ENCODE peak calls at places on chromosomes 4 and X, in ten cellular contexts. O, J, R, V, C, N, H, S, L and U are unnamed samples.
A peak's percentile ranks its signal among the peaks of the same experiment; 100 is the strongest.

GRCh38 chr4:138341739-138342415 is 99.7 kb upstream of the SLC7A11 start:
- DNase-seq in C (no peak), S (no peak), J (no peak), L (no peak), O (no peak), N (no peak), H (peak; percentile 24), R (no peak), V (no peak), U (no peak)

GRCh38 chr4:105634402-105634801 is 74.1 kb downstream of the INTS12 start:
- DNase-seq in R (no peak), H (no peak), C (no peak), J (no peak), N (no peak), L (no peak), S (no peak), O (no peak), V (no peak), U (no peak)

GRCh38 chr4:9971711-9972110 is 49.6 kb downstream of the SLC2A9 start:
- DNase-seq in S (no peak), R (no peak), H (no peak), O (no peak), L (no peak), V (no peak), C (no peak), N (no peak), J (no peak), U (no peak)

GRCh38 chr4:98519268-98519993 is 139.0 kb downstream of the TSPAN5 start:
- DNase-seq in V (no peak), H (no peak), L (no peak), C (no peak), O (no peak), N (no peak), S (no peak), R (no peak), J (no peak), U (no peak)

GRCh38 chr4:168540086-168540864 is 43.4 kb downstream of the PALLD start:
- DNase-seq in S (no peak), J (no peak), R (no peak), N (no peak), C (no peak), O (no peak), H (no peak), L (no peak), V (no peak), U (no peak)

GRCh38 chr4:89836031-89836777 is 757 bp downstream of the SNCA start:
- DNase-seq in C (no peak), L (no peak), O (peak; percentile 5), V (peak; percentile 24), R (peak; percentile 15), J (no peak), N (no peak), S (no peak), H (peak; percentile 8), U (peak; percentile 10)

GRCh38 chr4:174633399-174633798 is 111.1 kb upstream of the HPGD start:
- DNase-seq in O (no peak), J (no peak), V (no peak), C (no peak), H (no peak), N (no peak), S (no peak), L (no peak), R (no peak), U (no peak)

GRCh38 chr4:147326581-147326980 is 154.3 kb upstream of the EDNRA start:
- DNase-seq in V (no peak), C (no peak), N (no peak), R (no peak), O (no peak), H (no peak), S (no peak), J (no peak), L (no peak), U (no peak)

GRCh38 chr4:3205995-3206394 is 43.0 kb upstream of the MSANTD1 start:
- DNase-seq in V (no peak), L (no peak), N (no peak), C (no peak), H (no peak), O (no peak), J (no peak), S (peak; percentile 54), R (no peak), U (no peak)

GRCh38 chr4:139275281-139275735 is 4.7 kb downstream of the MGARP start:
- DNase-seq in O (no peak), C (no peak), S (no peak), L (no peak), N (no peak), R (no peak), J (no peak), H (no peak), V (no peak), U (no peak)

GRCh38 chrX:31499120-31499519 is 427.3 kb upstream of the FTHL17 start:
- DNase-seq in C (no peak), H (no peak), L (no peak), N (no peak), J (no peak), O (no peak), S (no peak), R (no peak), V (no peak), U (no peak)

GRCh38 chr4:79857811-79858210 is 215.2 kb downstream of the ANTXR2 start:
- DNase-seq in L (no peak), V (no peak), H (no peak), S (no peak), O (no peak), J (no peak), N (no peak), R (no peak), C (no peak), U (no peak)

GRCh38 chrX:68112321-68112720 is 321.0 kb downstream of the OPHN1 start:
- DNase-seq in O (no peak), V (no peak), N (no peak), R (no peak), J (no peak), L (no peak), C (no peak), H (no peak), S (no peak), U (no peak)

GRCh38 chr4:75004755-75005668 is 72.1 kb downstream of the PARM1 start:
- DNase-seq in H (no peak), N (no peak), R (no peak), V (no peak), O (no peak), S (peak; percentile 82), J (no peak), L (peak; percentile 16), C (peak; percentile 34), U (no peak)

GRCh38 chrX:39907964-39908616 is 189.7 kb downstream of the BCOR start:
- DNase-seq in J (peak; percentile 32), R (peak; percentile 47), S (peak; percentile 91), L (peak; percentile 44), N (no peak), O (peak; percentile 88), C (peak; percentile 52), V (no peak), H (no peak), U (no peak)

GRCh38 chrX:80431502-80431832 is 11.2 kb downstream of the TENT5D start:
- DNase-seq in L (no peak), R (no peak), O (no peak), S (no peak), N (no peak), J (no peak), C (no peak), H (no peak), V (no peak), U (no peak)
- TF ChIP-seq CTCF in L (no peak), R (no peak), O (no peak), S (no peak), N (no peak), J (no peak), C (no peak), H (no peak), V (no peak), U (no peak)

GRCh38 chrX:19592952-19593351 is 77.6 kb upstream of the MAP3K15 start:
- DNase-seq in O (no peak), L (no peak), H (no peak), C (no peak), J (no peak), S (no peak), V (no peak), R (no peak), N (no peak), U (no peak)

GRCh38 chrX:19595036-19595435 is 79.7 kb upstream of the MAP3K15 start:
- DNase-seq in J (no peak), N (no peak), O (no peak), C (no peak), S (no peak), R (no peak), H (no peak), V (no peak), L (peak; percentile 34), U (no peak)

GRCh38 chrX:19599253-19599652 is 83.9 kb upstream of the MAP3K15 start:
- DNase-seq in H (no peak), O (no peak), R (no peak), N (peak; percentile 24), J (no peak), C (no peak), L (no peak), V (no peak), S (no peak), U (no peak)

GRCh38 chrX:19589105-19589504 is 73.8 kb upstream of the MAP3K15 start:
- DNase-seq in N (no peak), C (no peak), R (no peak), H (no peak), O (no peak), S (no peak), L (no peak), V (no peak), J (no peak), U (no peak)

DNA sequence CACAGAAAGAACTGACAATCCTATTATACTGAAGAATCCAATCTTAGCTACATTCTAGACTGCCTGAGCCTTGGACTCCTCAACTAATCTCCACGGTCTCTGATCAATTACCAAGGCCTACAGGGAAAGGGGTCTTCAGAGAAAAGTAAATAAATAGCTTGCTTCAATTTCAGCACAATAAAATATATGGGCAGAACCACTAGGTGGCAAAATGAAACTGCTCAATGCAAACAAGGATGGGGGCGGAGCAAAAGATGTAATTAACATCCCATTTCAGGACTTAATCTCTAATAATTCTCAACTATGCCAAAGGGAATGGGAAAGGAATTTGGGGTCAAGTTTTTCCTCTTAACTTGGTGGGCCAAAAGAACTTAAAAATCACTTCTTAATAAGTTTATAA is 78.4 kb upstream of the MAP3K15 start:
- DNase-seq in H (peak; percentile 48), J (no peak), O (peak; percentile 32), V (peak; percentile 4), R (no peak), S (no peak), N (no peak), L (peak; percentile 25), C (no peak), U (no peak)
- TF ChIP-seq CTCF in H (peak; percentile 63), J (peak; percentile 28), O (peak; percentile 44), V (no peak), R (peak; percentile 27), S (peak; percentile 31), N (peak; percentile 19), L (peak; percentile 19), C (peak; percentile 61), U (no peak)

GRCh38 chr4:76246025-76246424 is 5.5 kb upstream of the FAM47E start:
- DNase-seq in N (no peak), O (no peak), S (no peak), L (no peak), C (no peak), H (no peak), V (no peak), J (no peak), R (no peak), U (no peak)
- TF ChIP-seq CTCF in N (no peak), O (no peak), S (no peak), L (no peak), C (no peak), H (no peak), V (no peak), J (no peak), R (peak; percentile 19), U (no peak)

GRCh38 chrX:3939967-3940610 is 226.6 kb upstream of the PRKX start:
- DNase-seq in H (no peak), N (no peak), R (peak; percentile 25), V (peak; percentile 6), O (peak; percentile 42), S (no peak), L (no peak), J (no peak), C (no peak), U (peak; percentile 28)
- TF ChIP-seq CTCF in H (peak; percentile 35), N (peak; percentile 11), R (peak; percentile 55), V (peak; percentile 17), O (peak; percentile 74), S (no peak), L (no peak), J (no peak), C (peak; percentile 29), U (peak; percentile 42)